ENCODE peak calls at places on chromosomes 7 and 10, in five cellular contexts. One of them, this sample, is unnamed.

GRCh38 chr10:29163746-29164145 is 125.1 kb upstream of the LYZL1 start:
- DNase-seq in SK-N-SH: no peak
- DNase-seq in HepG2: no peak
- DNase-seq in K562: no peak
- DNase-seq in H1: no peak
- DNase-seq in this sample: no peak

GRCh38 chr7:101567231-101567630 is 61.9 kb downstream of the MYL10 start:
- DNase-seq in SK-N-SH: no peak
- DNase-seq in HepG2: no peak
- DNase-seq in K562: no peak
- DNase-seq in H1: no peak
- DNase-seq in this sample: no peak

GRCh38 chr7:1269336-1269890 is 36.7 kb downstream of the UNCX start:
- DNase-seq in SK-N-SH: no peak
- DNase-seq in HepG2: no peak
- DNase-seq in K562: no peak
- DNase-seq in H1: no peak
- DNase-seq in this sample: no peak

GRCh38 chr10:120131183-120131582 is 238.7 kb downstream of the SEC23IP start:
- DNase-seq in SK-N-SH: no peak
- DNase-seq in HepG2: no peak
- DNase-seq in K562: peak
- DNase-seq in H1: peak
- DNase-seq in this sample: no peak

GRCh38 chr10:21943633-21944265 is 59.8 kb downstream of the DNAJC1 start:
- DNase-seq in SK-N-SH: no peak
- DNase-seq in HepG2: no peak
- DNase-seq in K562: no peak
- DNase-seq in H1: no peak
- DNase-seq in this sample: no peak

GRCh38 chr7:38541440-38541839 is 89.7 kb downstream of the AMPH start:
- DNase-seq in SK-N-SH: no peak
- DNase-seq in HepG2: no peak
- DNase-seq in K562: no peak
- DNase-seq in H1: no peak
- DNase-seq in this sample: no peak

GRCh38 chr7:137328389-137329120 is 15.0 kb downstream of the PTN start:
- DNase-seq in SK-N-SH: no peak
- DNase-seq in HepG2: no peak
- DNase-seq in K562: no peak
- DNase-seq in H1: no peak
- DNase-seq in this sample: no peak

GRCh38 chr10:987635-987905 is 664 bp upstream of the GTPBP4 start:
- DNase-seq in SK-N-SH: no peak
- DNase-seq in HepG2: no peak
- DNase-seq in K562: no peak
- DNase-seq in H1: no peak
- DNase-seq in this sample: no peak

GRCh38 chr10:71233491-71233892 is 21.1 kb downstream of the UNC5B start:
- DNase-seq in SK-N-SH: peak
- DNase-seq in HepG2: no peak
- DNase-seq in K562: no peak
- DNase-seq in H1: no peak
- DNase-seq in this sample: no peak

GRCh38 chr7:138097064-138097741 is 20.9 kb downstream of the AKR1D1 start:
- DNase-seq in SK-N-SH: peak
- DNase-seq in HepG2: peak
- DNase-seq in K562: peak
- DNase-seq in H1: no peak
- DNase-seq in this sample: no peak

GRCh38 chr10:132113206-132113605 is 47.5 kb downstream of the JAKMIP3 start:
- DNase-seq in SK-N-SH: no peak
- DNase-seq in HepG2: no peak
- DNase-seq in K562: no peak
- DNase-seq in H1: no peak
- DNase-seq in this sample: no peak

GRCh38 chr7:130831817-130832481 is 97.9 kb upstream of the KLF14 start:
- DNase-seq in SK-N-SH: peak
- DNase-seq in HepG2: peak
- DNase-seq in K562: peak
- DNase-seq in H1: no peak
- DNase-seq in this sample: no peak

GRCh38 chr10:76074659-76075058 is 643.2 kb downstream of the LRMDA start:
- DNase-seq in SK-N-SH: no peak
- DNase-seq in HepG2: no peak
- DNase-seq in K562: no peak
- DNase-seq in H1: no peak
- DNase-seq in this sample: no peak

GRCh38 chr10:68154211-68154497 is 44.9 kb downstream of the MYPN start:
- DNase-seq in SK-N-SH: peak
- DNase-seq in HepG2: no peak
- DNase-seq in K562: no peak
- DNase-seq in H1: peak
- DNase-seq in this sample: no peak

GRCh38 chr7:45181991-45182855 is 24.6 kb downstream of the RAMP3 start:
- DNase-seq in SK-N-SH: no peak
- DNase-seq in HepG2: no peak
- DNase-seq in K562: no peak
- DNase-seq in H1: no peak
- DNase-seq in this sample: no peak

GRCh38 chr10:54940418-54940817 is 139.4 kb upstream of the PCDH15 start:
- DNase-seq in SK-N-SH: no peak
- DNase-seq in HepG2: no peak
- DNase-seq in K562: no peak
- DNase-seq in H1: no peak
- DNase-seq in this sample: no peak

GRCh38 chr10:101292194-101293006 is 61.6 kb upstream of the BTRC start:
- DNase-seq in SK-N-SH: peak
- DNase-seq in HepG2: no peak
- DNase-seq in K562: no peak
- DNase-seq in H1: peak
- DNase-seq in this sample: no peak

GRCh38 chr7:151243411-151244155 is 4.9 kb downstream of the SMARCD3 start:
- DNase-seq in SK-N-SH: no peak
- DNase-seq in HepG2: no peak
- DNase-seq in K562: no peak
- DNase-seq in H1: peak
- DNase-seq in this sample: no peak

GRCh38 chr10:4623757-4624420 is 202.1 kb upstream of the AKR1E2 start:
- DNase-seq in SK-N-SH: no peak
- DNase-seq in HepG2: no peak
- DNase-seq in K562: no peak
- DNase-seq in H1: no peak
- DNase-seq in this sample: no peak

GRCh38 chr7:50939026-50939425 is 156.3 kb upstream of the GRB10 start:
- DNase-seq in SK-N-SH: no peak
- DNase-seq in HepG2: no peak
- DNase-seq in K562: no peak
- DNase-seq in H1: no peak
- DNase-seq in this sample: no peak

GRCh38 chr10:60849762-60850161 is 71.5 kb downstream of the CDK1 start:
- DNase-seq in SK-N-SH: no peak
- DNase-seq in HepG2: no peak
- DNase-seq in K562: no peak
- DNase-seq in H1: no peak
- DNase-seq in this sample: no peak

GRCh38 chr7:142796501-142797341 is 26.0 kb downstream of the PRSS2 start:
- DNase-seq in SK-N-SH: peak
- DNase-seq in HepG2: no peak
- DNase-seq in K562: no peak
- DNase-seq in H1: peak
- DNase-seq in this sample: peak

GRCh38 chr7:34821965-34822558 is 164.0 kb downstream of the NPSR1 start:
- DNase-seq in SK-N-SH: no peak
- DNase-seq in HepG2: no peak
- DNase-seq in K562: no peak
- DNase-seq in H1: no peak
- DNase-seq in this sample: no peak

GRCh38 chr10:11304906-11305585 is 287.4 kb downstream of the CELF2 start:
- DNase-seq in SK-N-SH: no peak
- DNase-seq in HepG2: no peak
- DNase-seq in K562: no peak
- DNase-seq in H1: no peak
- DNase-seq in this sample: no peak

GRCh38 chr10:112701528-112702295 is 248.3 kb upstream of the TCF7L2 start:
- DNase-seq in SK-N-SH: no peak
- DNase-seq in HepG2: peak
- DNase-seq in K562: no peak
- DNase-seq in H1: peak
- DNase-seq in this sample: no peak

GRCh38 chr10:124119933-124120332 is 26.5 kb upstream of the CHST15 start:
- DNase-seq in SK-N-SH: no peak
- DNase-seq in HepG2: no peak
- DNase-seq in K562: no peak
- DNase-seq in H1: no peak
- DNase-seq in this sample: no peak

DNA sequence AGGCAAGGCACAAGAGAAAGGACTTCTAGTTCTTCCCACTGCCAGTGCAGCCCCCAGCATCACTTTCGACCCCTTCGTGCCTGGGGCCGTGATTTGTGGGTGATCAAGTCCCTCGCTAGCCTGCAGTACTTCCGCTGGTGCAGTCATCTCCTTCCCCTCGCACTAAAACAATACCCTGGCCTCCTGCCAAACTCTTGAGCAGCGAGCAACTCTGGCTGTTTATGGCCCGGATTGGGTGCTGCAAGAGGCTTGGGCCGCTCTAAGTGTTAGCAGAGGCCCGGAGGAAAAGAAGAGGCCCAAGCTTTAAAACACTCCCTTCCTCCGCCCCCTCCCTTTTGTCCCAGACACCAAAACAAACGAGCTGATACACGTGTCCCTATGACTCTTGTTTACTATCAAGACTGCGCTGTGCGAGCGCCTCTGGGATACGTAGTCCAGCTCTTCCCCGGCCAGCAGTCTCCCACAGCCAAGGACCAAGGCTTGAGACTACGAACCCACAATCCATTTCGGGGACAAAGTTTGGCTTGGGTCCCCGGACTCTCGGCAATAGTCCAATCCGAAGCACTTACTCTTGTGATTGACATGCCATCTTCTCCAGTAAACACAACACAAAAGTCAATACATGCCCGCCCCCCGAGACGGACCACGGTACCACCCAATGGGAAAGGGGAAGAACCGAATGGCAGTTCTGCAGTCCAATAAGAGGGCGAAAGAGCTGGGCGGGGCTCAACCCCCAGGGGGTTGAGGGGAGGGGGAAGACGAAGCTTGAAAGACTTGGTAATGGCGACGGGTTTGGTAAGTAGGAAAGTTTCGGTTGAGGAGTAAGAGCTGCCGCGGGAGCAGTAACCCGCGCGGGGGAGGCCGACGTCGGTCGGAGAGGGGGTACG is at the start of gene HBP1:
- DNase-seq in SK-N-SH: peak
- DNase-seq in HepG2: peak
- DNase-seq in K562: peak
- DNase-seq in H1: peak
- DNase-seq in this sample: peak
- TF ChIP-seq POLR2AphosphoS5 in SK-N-SH: peak
- TF ChIP-seq POLR2AphosphoS5 in HepG2: peak
- TF ChIP-seq POLR2AphosphoS5 in K562: peak
- TF ChIP-seq POLR2AphosphoS5 in H1: peak
- TF ChIP-seq POLR2AphosphoS5 in this sample: no peak

GRCh38 chr10:47360419-47361040 is 12.4 kb downstream of the RBP3 start:
- DNase-seq in SK-N-SH: no peak
- DNase-seq in HepG2: no peak
- DNase-seq in K562: no peak
- DNase-seq in H1: no peak
- DNase-seq in this sample: no peak

GRCh38 chr10:47362199-47362598 is 14.0 kb downstream of the RBP3 start:
- DNase-seq in SK-N-SH: no peak
- DNase-seq in HepG2: no peak
- DNase-seq in K562: no peak
- DNase-seq in H1: no peak
- DNase-seq in this sample: no peak

GRCh38 chr10:47359626-47360418 is 11.7 kb downstream of the RBP3 start:
- DNase-seq in SK-N-SH: no peak
- DNase-seq in HepG2: no peak
- DNase-seq in K562: no peak
- DNase-seq in H1: no peak
- DNase-seq in this sample: no peak

GRCh38 chr10:47359101-47359500 is 10.9 kb downstream of the RBP3 start:
- DNase-seq in SK-N-SH: no peak
- DNase-seq in HepG2: no peak
- DNase-seq in K562: no peak
- DNase-seq in H1: no peak
- DNase-seq in this sample: no peak

DNA sequence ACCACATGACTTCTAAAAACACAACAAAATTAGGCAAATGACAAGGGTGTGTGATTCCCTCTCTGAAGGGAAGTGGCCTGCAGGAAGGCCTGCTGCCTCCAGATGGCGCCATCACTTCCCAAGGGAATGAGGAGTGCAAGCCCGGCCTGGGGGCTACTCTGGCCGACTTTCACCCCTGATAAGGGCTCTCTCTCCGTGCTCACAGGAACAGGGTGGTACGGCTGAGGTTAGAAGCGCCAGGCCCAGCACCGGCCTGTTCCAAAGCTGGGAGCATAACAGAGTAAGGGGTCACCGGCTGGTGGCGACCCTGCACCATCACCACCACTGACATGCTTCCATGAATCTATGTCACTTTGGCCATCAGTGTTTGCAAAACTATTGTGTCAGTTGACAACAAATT is 13.1 kb downstream of the RBP3 start:
- DNase-seq in SK-N-SH: peak
- DNase-seq in HepG2: peak
- DNase-seq in K562: peak
- DNase-seq in H1: peak
- DNase-seq in this sample: no peak
- TF ChIP-seq TAF1 in SK-N-SH: no peak
- TF ChIP-seq TAF1 in HepG2: no peak
- TF ChIP-seq TAF1 in K562: no peak
- TF ChIP-seq TAF1 in H1: no peak
- TF ChIP-seq TAF1 in this sample: no peak

GRCh38 chr10:34808789-34809745 is 6.0 kb downstream of the PARD3 start:
- DNase-seq in SK-N-SH: no peak
- DNase-seq in HepG2: no peak
- DNase-seq in K562: no peak
- DNase-seq in H1: no peak
- DNase-seq in this sample: no peak
- TF ChIP-seq POLR2AphosphoS5 in SK-N-SH: no peak
- TF ChIP-seq POLR2AphosphoS5 in HepG2: no peak
- TF ChIP-seq POLR2AphosphoS5 in K562: no peak
- TF ChIP-seq POLR2AphosphoS5 in H1: no peak
- TF ChIP-seq POLR2AphosphoS5 in this sample: no peak

GRCh38 chr10:96955733-96956132 is 123.6 kb downstream of the LCOR start:
- DNase-seq in SK-N-SH: no peak
- DNase-seq in HepG2: no peak
- DNase-seq in K562: no peak
- DNase-seq in H1: no peak
- DNase-seq in this sample: no peak

GRCh38 chr10:96958071-96958470 is 126.0 kb downstream of the LCOR start:
- DNase-seq in SK-N-SH: no peak
- DNase-seq in HepG2: no peak
- DNase-seq in K562: no peak
- DNase-seq in H1: no peak
- DNase-seq in this sample: no peak

GRCh38 chr10:96964131-96964530 is 132.0 kb downstream of the LCOR start:
- DNase-seq in SK-N-SH: no peak
- DNase-seq in HepG2: no peak
- DNase-seq in K562: no peak
- DNase-seq in H1: no peak
- DNase-seq in this sample: no peak

GRCh38 chr10:96959733-96960132 is 127.6 kb downstream of the LCOR start:
- DNase-seq in SK-N-SH: no peak
- DNase-seq in HepG2: no peak
- DNase-seq in K562: no peak
- DNase-seq in H1: no peak
- DNase-seq in this sample: no peak

GRCh38 chr10:96960872-96961271 is 128.8 kb downstream of the LCOR start:
- DNase-seq in SK-N-SH: no peak
- DNase-seq in HepG2: no peak
- DNase-seq in K562: no peak
- DNase-seq in H1: no peak
- DNase-seq in this sample: no peak
- TF ChIP-seq TAF1 in SK-N-SH: no peak
- TF ChIP-seq TAF1 in HepG2: no peak
- TF ChIP-seq TAF1 in K562: no peak
- TF ChIP-seq TAF1 in H1: no peak
- TF ChIP-seq TAF1 in this sample: no peak